ENCODE peak calls at places on chromosomes 13 and 19, in nine cellular contexts. One of them, this sample, is unnamed.

GRCh38 chr19:28497137-28497536 is 715.8 kb downstream of the UQCRFS1 start:
- DNase-seq in breast epithelium: no peak
- DNase-seq in heart left ventricle: no peak
- DNase-seq in aorta: no peak
- DNase-seq in neural progenitor cell: no peak
- DNase-seq in CD8-positive, alpha-beta memory T cell: no peak
- DNase-seq in body of pancreas: no peak
- DNase-seq in lung: no peak
- DNase-seq in small intestine: no peak
- DNase-seq in this sample: no peak

GRCh38 chr19:4913996-4914735 is 4.9 kb downstream of the UHRF1 start:
- DNase-seq in CD8-positive, alpha-beta memory T cell: peak
- DNase-seq in lung: no peak
- DNase-seq in aorta: peak
- DNase-seq in small intestine: peak
- DNase-seq in neural progenitor cell: no peak
- DNase-seq in heart left ventricle: no peak
- DNase-seq in body of pancreas: no peak
- DNase-seq in breast epithelium: no peak
- DNase-seq in this sample: peak

GRCh38 chr13:49308977-49309408 is 61.3 kb downstream of the CDADC1 start:
- DNase-seq in lung: no peak
- DNase-seq in aorta: no peak
- DNase-seq in neural progenitor cell: no peak
- DNase-seq in body of pancreas: peak
- DNase-seq in breast epithelium: no peak
- DNase-seq in heart left ventricle: no peak
- DNase-seq in CD8-positive, alpha-beta memory T cell: no peak
- DNase-seq in small intestine: peak
- DNase-seq in this sample: no peak

GRCh38 chr19:17418710-17419109 is 1.1 kb upstream of the MVB12A start:
- DNase-seq in lung: no peak
- DNase-seq in neural progenitor cell: no peak
- DNase-seq in heart left ventricle: no peak
- DNase-seq in CD8-positive, alpha-beta memory T cell: no peak
- DNase-seq in small intestine: no peak
- DNase-seq in aorta: no peak
- DNase-seq in breast epithelium: no peak
- DNase-seq in body of pancreas: no peak
- DNase-seq in this sample: no peak

GRCh38 chr13:74768521-74769090 is 634.4 kb upstream of the KLF12 start:
- DNase-seq in body of pancreas: no peak
- DNase-seq in heart left ventricle: no peak
- DNase-seq in small intestine: no peak
- DNase-seq in CD8-positive, alpha-beta memory T cell: no peak
- DNase-seq in neural progenitor cell: no peak
- DNase-seq in aorta: no peak
- DNase-seq in lung: no peak
- DNase-seq in breast epithelium: no peak
- DNase-seq in this sample: no peak

GRCh38 chr13:44237276-44237767 is 136.3 kb upstream of the SERP2 start:
- DNase-seq in heart left ventricle: peak
- DNase-seq in small intestine: no peak
- DNase-seq in aorta: no peak
- DNase-seq in lung: peak
- DNase-seq in neural progenitor cell: no peak
- DNase-seq in body of pancreas: no peak
- DNase-seq in breast epithelium: no peak
- DNase-seq in CD8-positive, alpha-beta memory T cell: no peak
- DNase-seq in this sample: peak

GRCh38 chr19:3397266-3398022 is 31.1 kb downstream of the NFIC start:
- DNase-seq in breast epithelium: no peak
- DNase-seq in heart left ventricle: no peak
- DNase-seq in small intestine: peak
- DNase-seq in neural progenitor cell: peak
- DNase-seq in aorta: no peak
- DNase-seq in body of pancreas: peak
- DNase-seq in lung: no peak
- DNase-seq in CD8-positive, alpha-beta memory T cell: no peak
- DNase-seq in this sample: peak

GRCh38 chr19:57267294-57267693 is 13.0 kb upstream of the ZNF460 start:
- DNase-seq in small intestine: no peak
- DNase-seq in heart left ventricle: no peak
- DNase-seq in body of pancreas: no peak
- DNase-seq in CD8-positive, alpha-beta memory T cell: no peak
- DNase-seq in neural progenitor cell: no peak
- DNase-seq in aorta: no peak
- DNase-seq in breast epithelium: no peak
- DNase-seq in lung: no peak
- DNase-seq in this sample: no peak

GRCh38 chr19:50001775-50002174 is 23.4 kb downstream of the VRK3 start:
- DNase-seq in heart left ventricle: no peak
- DNase-seq in lung: no peak
- DNase-seq in body of pancreas: no peak
- DNase-seq in breast epithelium: no peak
- DNase-seq in aorta: no peak
- DNase-seq in small intestine: no peak
- DNase-seq in neural progenitor cell: no peak
- DNase-seq in CD8-positive, alpha-beta memory T cell: no peak
- DNase-seq in this sample: no peak

GRCh38 chr19:50003810-50004419 is 21.3 kb downstream of the VRK3 start:
- DNase-seq in heart left ventricle: no peak
- DNase-seq in body of pancreas: no peak
- DNase-seq in neural progenitor cell: no peak
- DNase-seq in aorta: no peak
- DNase-seq in small intestine: peak
- DNase-seq in lung: peak
- DNase-seq in breast epithelium: no peak
- DNase-seq in CD8-positive, alpha-beta memory T cell: no peak
- DNase-seq in this sample: peak

GRCh38 chr19:50005428-50005827 is 19.7 kb downstream of the VRK3 start:
- DNase-seq in breast epithelium: no peak
- DNase-seq in aorta: no peak
- DNase-seq in lung: no peak
- DNase-seq in heart left ventricle: no peak
- DNase-seq in small intestine: no peak
- DNase-seq in body of pancreas: no peak
- DNase-seq in CD8-positive, alpha-beta memory T cell: no peak
- DNase-seq in neural progenitor cell: no peak
- DNase-seq in this sample: no peak

GRCh38 chr19:50002386-50002960 is 22.7 kb downstream of the VRK3 start:
- DNase-seq in CD8-positive, alpha-beta memory T cell: no peak
- DNase-seq in aorta: no peak
- DNase-seq in lung: no peak
- DNase-seq in neural progenitor cell: no peak
- DNase-seq in small intestine: no peak
- DNase-seq in body of pancreas: no peak
- DNase-seq in heart left ventricle: no peak
- DNase-seq in breast epithelium: no peak
- DNase-seq in this sample: no peak

DNA sequence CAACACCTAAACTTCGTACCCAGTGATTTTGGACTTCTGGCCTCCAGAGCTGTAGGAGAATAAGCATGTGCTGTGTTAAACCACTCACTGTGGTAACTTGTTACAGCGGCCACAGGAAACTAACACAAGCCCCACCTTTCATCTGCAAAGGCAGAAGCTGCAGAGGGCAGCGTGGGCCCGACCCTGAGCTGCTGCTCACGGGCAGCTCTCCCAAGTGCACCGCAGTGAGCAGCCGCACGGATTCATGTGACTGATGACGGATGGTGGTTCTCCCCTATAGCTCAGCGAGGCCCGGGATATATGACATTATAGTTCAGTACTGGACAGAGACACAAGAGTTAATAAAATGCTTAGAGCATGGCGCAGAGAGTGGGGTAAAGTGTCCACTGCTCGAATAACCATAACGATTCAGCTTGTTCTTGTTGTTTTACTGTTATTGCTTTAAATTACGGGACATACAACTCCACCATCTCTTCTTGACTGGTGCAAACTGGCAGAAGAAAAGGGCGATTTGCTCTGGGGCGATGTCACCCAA is 21.9 kb downstream of the VRK3 start:
- DNase-seq in small intestine: no peak
- DNase-seq in aorta: no peak
- DNase-seq in body of pancreas: no peak
- DNase-seq in neural progenitor cell: no peak
- DNase-seq in lung: no peak
- DNase-seq in breast epithelium: no peak
- DNase-seq in CD8-positive, alpha-beta memory T cell: no peak
- DNase-seq in heart left ventricle: no peak
- DNase-seq in this sample: no peak
- H3K27ac ChIP-seq in small intestine: peak
- H3K27ac ChIP-seq in aorta: no peak
- H3K27ac ChIP-seq in body of pancreas: no peak
- H3K27ac ChIP-seq in neural progenitor cell: no peak
- H3K27ac ChIP-seq in lung: no peak
- H3K27ac ChIP-seq in breast epithelium: no peak
- H3K27ac ChIP-seq in CD8-positive, alpha-beta memory T cell: peak
- H3K27ac ChIP-seq in heart left ventricle: no peak
- H3K27ac ChIP-seq in this sample: peak

GRCh38 chr19:11949201-11949600 is 15.6 kb upstream of the ZNF763 start:
- DNase-seq in body of pancreas: no peak
- DNase-seq in lung: no peak
- DNase-seq in CD8-positive, alpha-beta memory T cell: no peak
- DNase-seq in breast epithelium: no peak
- DNase-seq in small intestine: no peak
- DNase-seq in aorta: no peak
- DNase-seq in heart left ventricle: no peak
- DNase-seq in neural progenitor cell: no peak
- DNase-seq in this sample: no peak

GRCh38 chr19:11944656-11945055 is 19.7 kb downstream of the ZNF700 start:
- DNase-seq in breast epithelium: no peak
- DNase-seq in neural progenitor cell: no peak
- DNase-seq in CD8-positive, alpha-beta memory T cell: no peak
- DNase-seq in heart left ventricle: no peak
- DNase-seq in lung: no peak
- DNase-seq in aorta: no peak
- DNase-seq in small intestine: no peak
- DNase-seq in body of pancreas: no peak
- DNase-seq in this sample: no peak

GRCh38 chr19:11948646-11949045 is 16.2 kb upstream of the ZNF763 start:
- DNase-seq in aorta: no peak
- DNase-seq in body of pancreas: no peak
- DNase-seq in neural progenitor cell: no peak
- DNase-seq in CD8-positive, alpha-beta memory T cell: no peak
- DNase-seq in breast epithelium: no peak
- DNase-seq in small intestine: no peak
- DNase-seq in lung: no peak
- DNase-seq in heart left ventricle: no peak
- DNase-seq in this sample: no peak

DNA sequence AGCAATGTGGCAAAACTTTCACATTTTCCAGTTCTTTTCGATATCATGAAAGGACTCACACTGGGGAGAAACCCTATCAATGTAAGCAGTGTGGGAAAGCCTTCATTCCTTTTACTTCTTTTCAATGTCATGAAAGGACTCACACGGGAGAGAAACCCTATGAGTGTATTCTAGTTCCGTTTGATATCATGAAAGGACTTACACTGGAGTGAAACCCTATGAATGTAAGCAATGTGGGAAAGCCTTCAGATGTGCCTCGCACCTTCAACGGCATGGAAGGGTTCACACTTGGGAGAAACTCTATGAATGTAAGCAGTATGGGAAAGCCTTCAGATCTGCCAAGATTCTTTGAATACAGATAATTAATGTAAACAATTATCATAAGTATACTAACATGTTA is 14.5 kb upstream of the ZNF763 start:
- DNase-seq in aorta: no peak
- DNase-seq in lung: no peak
- DNase-seq in body of pancreas: no peak
- DNase-seq in breast epithelium: no peak
- DNase-seq in heart left ventricle: no peak
- DNase-seq in neural progenitor cell: no peak
- DNase-seq in small intestine: no peak
- DNase-seq in CD8-positive, alpha-beta memory T cell: no peak
- DNase-seq in this sample: no peak
- H3K27ac ChIP-seq in aorta: no peak
- H3K27ac ChIP-seq in lung: no peak
- H3K27ac ChIP-seq in body of pancreas: no peak
- H3K27ac ChIP-seq in breast epithelium: no peak
- H3K27ac ChIP-seq in heart left ventricle: no peak
- H3K27ac ChIP-seq in neural progenitor cell: no peak
- H3K27ac ChIP-seq in small intestine: no peak
- H3K27ac ChIP-seq in CD8-positive, alpha-beta memory T cell: no peak
- H3K27ac ChIP-seq in this sample: no peak

GRCh38 chr13:95301947-95302386 is 716 bp upstream of the ABCC4 start:
- DNase-seq in body of pancreas: no peak
- DNase-seq in breast epithelium: no peak
- DNase-seq in neural progenitor cell: peak
- DNase-seq in lung: no peak
- DNase-seq in small intestine: peak
- DNase-seq in aorta: no peak
- DNase-seq in CD8-positive, alpha-beta memory T cell: no peak
- DNase-seq in heart left ventricle: no peak
- DNase-seq in this sample: no peak
- H3K27ac ChIP-seq in body of pancreas: peak
- H3K27ac ChIP-seq in breast epithelium: no peak
- H3K27ac ChIP-seq in neural progenitor cell: no peak
- H3K27ac ChIP-seq in lung: no peak
- H3K27ac ChIP-seq in small intestine: peak
- H3K27ac ChIP-seq in aorta: no peak
- H3K27ac ChIP-seq in CD8-positive, alpha-beta memory T cell: peak
- H3K27ac ChIP-seq in heart left ventricle: peak
- H3K27ac ChIP-seq in this sample: peak

GRCh38 chr19:15443325-15443724 is 6.4 kb downstream of the WIZ start:
- DNase-seq in aorta: no peak
- DNase-seq in CD8-positive, alpha-beta memory T cell: no peak
- DNase-seq in small intestine: no peak
- DNase-seq in lung: no peak
- DNase-seq in heart left ventricle: no peak
- DNase-seq in body of pancreas: no peak
- DNase-seq in neural progenitor cell: no peak
- DNase-seq in breast epithelium: no peak
- DNase-seq in this sample: no peak

GRCh38 chr19:15442142-15442920 is 7.4 kb downstream of the WIZ start:
- DNase-seq in neural progenitor cell: no peak
- DNase-seq in heart left ventricle: no peak
- DNase-seq in lung: no peak
- DNase-seq in CD8-positive, alpha-beta memory T cell: no peak
- DNase-seq in breast epithelium: no peak
- DNase-seq in small intestine: no peak
- DNase-seq in aorta: no peak
- DNase-seq in body of pancreas: no peak
- DNase-seq in this sample: no peak

GRCh38 chr19:15444505-15445226 is 5.1 kb downstream of the WIZ start:
- DNase-seq in aorta: no peak
- DNase-seq in body of pancreas: no peak
- DNase-seq in small intestine: no peak
- DNase-seq in heart left ventricle: no peak
- DNase-seq in CD8-positive, alpha-beta memory T cell: no peak
- DNase-seq in breast epithelium: no peak
- DNase-seq in neural progenitor cell: no peak
- DNase-seq in lung: no peak
- DNase-seq in this sample: no peak

GRCh38 chr19:15445227-15445605 is 4.5 kb downstream of the WIZ start:
- DNase-seq in aorta: no peak
- DNase-seq in body of pancreas: no peak
- DNase-seq in heart left ventricle: no peak
- DNase-seq in neural progenitor cell: no peak
- DNase-seq in small intestine: no peak
- DNase-seq in lung: no peak
- DNase-seq in breast epithelium: no peak
- DNase-seq in CD8-positive, alpha-beta memory T cell: no peak
- DNase-seq in this sample: no peak

DNA sequence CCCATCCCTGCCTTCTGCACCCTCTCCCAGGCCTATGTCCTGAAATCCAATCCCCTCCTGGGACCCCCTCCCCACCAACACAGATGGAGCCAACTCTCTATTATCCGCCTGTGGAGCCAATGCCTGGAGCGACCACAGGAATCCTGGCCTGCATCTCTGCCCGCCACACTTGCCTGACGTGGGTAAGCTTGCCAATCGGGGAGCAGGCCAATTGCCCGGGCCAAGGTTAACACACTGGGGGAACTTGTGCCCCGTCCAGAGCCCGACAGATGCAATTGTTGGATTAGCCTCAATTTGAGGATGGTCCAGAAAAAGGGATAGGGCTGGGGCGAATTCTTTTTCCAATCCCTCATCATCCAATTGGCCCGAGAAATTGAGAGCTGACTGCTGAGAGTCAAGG is 5.9 kb downstream of the WIZ start:
- DNase-seq in body of pancreas: no peak
- DNase-seq in small intestine: no peak
- DNase-seq in lung: no peak
- DNase-seq in heart left ventricle: peak
- DNase-seq in breast epithelium: no peak
- DNase-seq in neural progenitor cell: no peak
- DNase-seq in aorta: peak
- DNase-seq in CD8-positive, alpha-beta memory T cell: no peak
- DNase-seq in this sample: no peak
- H3K27ac ChIP-seq in body of pancreas: no peak
- H3K27ac ChIP-seq in small intestine: no peak
- H3K27ac ChIP-seq in lung: peak
- H3K27ac ChIP-seq in heart left ventricle: peak
- H3K27ac ChIP-seq in breast epithelium: no peak
- H3K27ac ChIP-seq in neural progenitor cell: no peak
- H3K27ac ChIP-seq in aorta: no peak
- H3K27ac ChIP-seq in CD8-positive, alpha-beta memory T cell: no peak
- H3K27ac ChIP-seq in this sample: no peak

This sample was measured in transverse colon.